ENCODE peak calls at places on chromosomes 7 and 10, in nine cellular contexts. Y is NT2/D1, E is H9, V is HepG2, D is IMR-90, N is fibroblast of lung, R is adipocyte, L is HCT116, C is colonic mucosa. Z is an unnamed sample.

GRCh38 chr7:4797858-4798705 is 22.7 kb downstream of the AP5Z1 start:
- DNase-seq in Y (peak), E (peak), V (peak), D (peak), N (peak), R (peak), L (peak), C (peak), Z (peak)

GRCh38 chr10:62414359-62414758 is 40.2 kb downstream of the ZNF365 start:
- DNase-seq in Y (no peak), E (no peak), V (no peak), D (no peak), N (no peak), R (no peak), L (no peak), C (no peak), Z (no peak)

GRCh38 chr7:102836206-102836938 is 76.4 kb upstream of the LRRC17 start:
- DNase-seq in Y (no peak), E (no peak), V (no peak), D (peak), N (peak), R (peak), L (peak), C (no peak), Z (no peak)

GRCh38 chr10:47248436-47249090 is 51.4 kb upstream of the GDF10 start:
- DNase-seq in Y (no peak), E (peak), V (no peak), D (no peak), N (no peak), R (no peak), L (no peak), C (no peak), Z (no peak)

GRCh38 chr10:34033067-34033466 is 698.6 kb upstream of the NRP1 start:
- DNase-seq in Y (no peak), E (no peak), V (no peak), D (no peak), N (no peak), R (no peak), L (no peak), C (no peak), Z (no peak)

GRCh38 chr7:142385528-142386340 is 127.9 kb upstream of the PRSS58 start:
- DNase-seq in Y (peak), E (peak), V (peak), D (peak), N (peak), R (peak), L (peak), C (peak), Z (peak)

GRCh38 chr7:21548491-21548890 is 5.7 kb downstream of the DNAH11 start:
- DNase-seq in Y (no peak), E (no peak), V (no peak), D (no peak), N (no peak), R (no peak), L (no peak), C (no peak), Z (no peak)

GRCh38 chr7:27174077-27175004 is at the start of gene HOXA10:
- DNase-seq in Y (no peak), E (peak), V (no peak), D (no peak), N (no peak), R (no peak), L (no peak), C (peak), Z (no peak)

GRCh38 chr10:93742633-93743349 is 14.9 kb upstream of the LGI1 start:
- DNase-seq in Y (no peak), E (no peak), V (no peak), D (no peak), N (no peak), R (no peak), L (no peak), C (no peak), Z (no peak)

GRCh38 chr10:126243306-126243705 is 145.0 kb downstream of the ADAM12 start:
- DNase-seq in Y (no peak), E (no peak), V (no peak), D (peak), N (no peak), R (no peak), L (no peak), C (no peak), Z (no peak)
- H3K9ac ChIP-seq in Y (no peak), E (no peak), V (no peak), D (no peak), N (no peak), R (peak), L (no peak), C (no peak), Z (no peak)

GRCh38 chr7:122803323-122803722 is 82.9 kb downstream of the CADPS2 start:
- DNase-seq in Y (no peak), E (no peak), V (peak), D (no peak), N (peak), R (peak), L (peak), C (no peak), Z (peak)
- H3K9ac ChIP-seq in Y (no peak), E (no peak), V (no peak), D (no peak), N (no peak), R (no peak), L (no peak), C (no peak), Z (no peak)

GRCh38 chr10:88386204-88386877 is 196.8 kb downstream of the RNLS start:
- DNase-seq in Y (no peak), E (no peak), V (peak), D (no peak), N (no peak), R (peak), L (no peak), C (peak), Z (no peak)
- H3K9ac ChIP-seq in Y (no peak), E (no peak), V (no peak), D (no peak), N (no peak), R (peak), L (peak), C (peak), Z (no peak)

DNA sequence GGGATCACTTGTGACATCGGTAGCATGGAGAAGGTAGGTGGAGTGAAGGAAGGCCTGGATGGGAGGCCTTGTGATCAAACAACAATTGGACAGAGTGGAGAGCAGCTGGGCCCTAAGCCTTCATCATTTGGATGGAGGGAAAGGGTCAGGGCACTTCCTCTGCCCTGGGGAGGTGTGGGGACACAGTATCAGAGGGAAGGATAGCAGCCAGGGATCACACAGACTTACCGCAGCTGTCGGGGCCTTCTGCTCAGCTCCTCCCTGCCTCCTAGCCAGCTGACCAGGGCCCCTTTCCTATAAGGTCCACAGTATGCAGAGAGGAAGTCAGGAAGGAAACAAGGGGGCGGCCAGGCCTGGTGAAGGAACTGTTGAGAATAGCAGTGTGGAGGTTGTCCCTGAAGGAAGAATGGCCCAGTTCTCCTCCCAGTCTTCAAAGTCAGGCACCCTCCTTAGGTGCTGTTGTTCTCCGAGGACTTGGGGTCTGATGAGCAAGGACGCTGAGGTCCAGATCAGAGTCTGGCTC is 62.1 kb downstream of the ABCC2 start:
- DNase-seq in Y (no peak), E (no peak), V (no peak), D (no peak), N (no peak), R (no peak), L (no peak), C (no peak), Z (no peak)
- H3K9ac ChIP-seq in Y (no peak), E (no peak), V (no peak), D (no peak), N (no peak), R (peak), L (no peak), C (no peak), Z (no peak)

GRCh38 chr7:44398506-44398905 is 73.1 kb upstream of the CAMK2B start:
- DNase-seq in Y (no peak), E (no peak), V (no peak), D (no peak), N (no peak), R (no peak), L (no peak), C (no peak), Z (no peak)
- H3K9ac ChIP-seq in Y (no peak), E (no peak), V (no peak), D (no peak), N (no peak), R (no peak), L (no peak), C (no peak), Z (no peak)

GRCh38 chr10:23375366-23375765 is 30.8 kb upstream of the C10orf67 start:
- DNase-seq in Y (no peak), E (no peak), V (no peak), D (no peak), N (no peak), R (no peak), L (no peak), C (no peak), Z (no peak)
- H3K9ac ChIP-seq in Y (no peak), E (no peak), V (no peak), D (no peak), N (no peak), R (no peak), L (no peak), C (no peak), Z (no peak)

GRCh38 chr10:89203237-89203636 is 3.9 kb downstream of the CH25H start:
- DNase-seq in Y (no peak), E (no peak), V (no peak), D (peak), N (no peak), R (peak), L (no peak), C (no peak), Z (no peak)

GRCh38 chr10:89201345-89202032 is 5.6 kb downstream of the CH25H start:
- DNase-seq in Y (no peak), E (no peak), V (no peak), D (peak), N (no peak), R (no peak), L (no peak), C (no peak), Z (no peak)

GRCh38 chr10:89206402-89207180 is 526 bp downstream of the CH25H start:
- DNase-seq in Y (no peak), E (peak), V (no peak), D (peak), N (peak), R (peak), L (no peak), C (peak), Z (no peak)

GRCh38 chr10:89204621-89205020 is 2.5 kb downstream of the CH25H start:
- DNase-seq in Y (no peak), E (no peak), V (no peak), D (no peak), N (no peak), R (no peak), L (no peak), C (no peak), Z (no peak)

DNA sequence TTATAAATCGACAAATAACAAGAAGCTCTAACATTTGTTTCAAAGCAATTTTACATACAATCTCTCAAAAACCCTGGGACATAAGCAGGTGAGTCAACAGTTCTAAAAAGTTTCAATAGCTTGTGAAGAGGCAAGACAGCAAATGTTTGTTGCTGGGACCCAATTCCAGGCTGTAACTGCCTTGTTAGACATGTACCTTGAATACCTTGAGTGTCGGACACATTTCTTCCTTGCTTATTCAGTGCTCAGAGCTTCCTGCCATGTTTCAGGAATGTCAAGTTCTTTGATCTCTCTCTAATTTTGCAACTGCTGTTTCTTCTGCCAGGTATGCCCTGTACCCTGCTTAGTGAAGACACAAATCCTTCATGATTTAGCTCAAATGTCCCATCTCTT is 5.1 kb downstream of the CH25H start:
- DNase-seq in Y (no peak), E (no peak), V (no peak), D (no peak), N (no peak), R (no peak), L (no peak), C (no peak), Z (no peak)
- H3K9ac ChIP-seq in Y (no peak), E (no peak), V (no peak), D (no peak), N (no peak), R (no peak), L (no peak), C (no peak), Z (no peak)

Z was measured in neural progenitor cell.